ENCODE peak calls at places on chromosome X, in eight cellular contexts. T is sigmoid colon, Z is activated B cell treated with CpG ODN at 0.5 μM for 24 hours, X is fibroblast of villous mesenchyme, U is progenitor cell of endocrine pancreas, W is nephron progenitor cell, A is heart right ventricle, K is BJ. V is an unnamed sample.

GRCh38 chrX:41276661-41277506 is 57.1 kb upstream of the DDX3X start:
- DNase-seq in T (no peak), Z (no peak), X (no peak), U (no peak), W (peak), A (no peak), K (no peak), V (no peak)

GRCh38 chrX:135432881-135433521 is 11.3 kb downstream of the SMIM10L2A start:
- DNase-seq in T (no peak), Z (no peak), X (no peak), U (no peak), W (no peak), A (no peak), K (no peak), V (no peak)

GRCh38 chrX:13452283-13452682 is 117.1 kb upstream of the EGFL6 start:
- DNase-seq in T (no peak), Z (no peak), X (no peak), U (no peak), W (no peak), A (no peak), K (no peak), V (no peak)

GRCh38 chrX:44343412-44343942 is at the start of gene EFHC2:
- DNase-seq in T (peak), Z (peak), X (peak), U (peak), W (peak), A (peak), K (no peak), V (peak)

GRCh38 chrX:2829469-2830246 is 928 bp downstream of the GYG2 start:
- DNase-seq in T (no peak), Z (no peak), X (no peak), U (no peak), W (peak), A (no peak), K (no peak), V (no peak)

GRCh38 chrX:72105436-72105835 is 26.3 kb downstream of the RTL5 start:
- DNase-seq in T (no peak), Z (no peak), X (no peak), U (no peak), W (no peak), A (no peak), K (no peak), V (peak)

GRCh38 chrX:11509786-11510185 is 155.9 kb downstream of the ARHGAP6 start:
- DNase-seq in T (no peak), Z (no peak), X (peak), U (no peak), W (no peak), A (no peak), K (no peak), V (no peak)

GRCh38 chrX:39772057-39772832 is 325.5 kb downstream of the BCOR start:
- DNase-seq in T (no peak), Z (no peak), X (peak), U (no peak), W (peak), A (no peak), K (no peak), V (no peak)

GRCh38 chrX:21529771-21530170 is 128.4 kb downstream of the KLHL34 start:
- DNase-seq in T (no peak), Z (no peak), X (peak), U (no peak), W (no peak), A (no peak), K (no peak), V (no peak)

GRCh38 chrX:56233682-56234081 is 1.5 kb downstream of the KLF8 start:
- DNase-seq in T (peak), Z (peak), X (peak), U (no peak), W (peak), A (peak), K (peak), V (peak)

GRCh38 chrX:40773809-40774208 is 38.5 kb upstream of the MED14 start:
- DNase-seq in T (no peak), Z (no peak), X (peak), U (no peak), W (no peak), A (no peak), K (no peak), V (no peak)

GRCh38 chrX:130079824-130080406 is 30.4 kb downstream of the ELF4 start:
- DNase-seq in T (peak), Z (no peak), X (peak), U (no peak), W (peak), A (peak), K (peak), V (peak)

GRCh38 chrX:29665532-29665931 is 549.8 kb upstream of the MAGEB2 start:
- DNase-seq in T (no peak), Z (no peak), X (no peak), U (no peak), W (no peak), A (no peak), K (no peak), V (no peak)

GRCh38 chrX:137746289-137746688 is 180.4 kb downstream of the ZIC3 start:
- DNase-seq in T (no peak), Z (no peak), X (no peak), U (no peak), W (no peak), A (no peak), K (no peak), V (no peak)

GRCh38 chrX:17613979-17614572 is 123.2 kb upstream of the SCML1 start:
- DNase-seq in T (no peak), Z (no peak), X (peak), U (no peak), W (no peak), A (no peak), K (no peak), V (no peak)

GRCh38 chrX:1103360-1103759 is 109.1 kb downstream of the CRLF2 start:
- DNase-seq in T (no peak), Z (no peak), X (no peak), U (no peak), W (no peak), A (no peak), K (no peak), V (no peak)

GRCh38 chrX:7147978-7148824 is at the start of gene PUDP:
- DNase-seq in T (peak), Z (peak), X (peak), U (peak), W (peak), A (peak), K (no peak), V (peak)
- TF ChIP-seq CTCF in T (peak), Z (no peak), X (no peak), U (peak), W (no peak), A (peak), K (peak), V (peak)

GRCh38 chrX:85115252-85115651 is 111.6 kb downstream of the APOOL start:
- DNase-seq in T (no peak), Z (no peak), X (no peak), U (no peak), W (no peak), A (no peak), K (no peak), V (no peak)

GRCh38 chrX:85114776-85115175 is 111.1 kb downstream of the APOOL start:
- DNase-seq in T (no peak), Z (no peak), X (no peak), U (no peak), W (no peak), A (no peak), K (no peak), V (no peak)

GRCh38 chrX:85114171-85114570 is 110.5 kb downstream of the APOOL start:
- DNase-seq in T (no peak), Z (no peak), X (no peak), U (no peak), W (no peak), A (no peak), K (no peak), V (no peak)

GRCh38 chrX:85112270-85112669 is 108.6 kb downstream of the APOOL start:
- DNase-seq in T (no peak), Z (no peak), X (no peak), U (no peak), W (no peak), A (no peak), K (no peak), V (no peak)

GRCh38 chrX:85113746-85114145 is 110.1 kb downstream of the APOOL start:
- DNase-seq in T (no peak), Z (no peak), X (no peak), U (no peak), W (no peak), A (no peak), K (no peak), V (no peak)
- TF ChIP-seq CTCF in T (no peak), Z (no peak), X (no peak), U (no peak), W (no peak), A (no peak), K (no peak), V (no peak)

GRCh38 chrX:69038188-69038587 is 127.1 kb downstream of the PJA1 start:
- DNase-seq in T (no peak), Z (no peak), X (no peak), U (no peak), W (no peak), A (no peak), K (no peak), V (no peak)
- TF ChIP-seq CTCF in T (no peak), Z (no peak), X (no peak), U (no peak), W (no peak), A (no peak), K (no peak), V (no peak)

GRCh38 chrX:27399146-27399456 is 64.0 kb downstream of the PPP4R3C start:
- DNase-seq in T (no peak), Z (no peak), X (no peak), U (no peak), W (no peak), A (no peak), K (no peak), V (no peak)
- TF ChIP-seq CTCF in T (no peak), Z (no peak), X (no peak), U (no peak), W (no peak), A (no peak), K (no peak), V (no peak)

DNA sequence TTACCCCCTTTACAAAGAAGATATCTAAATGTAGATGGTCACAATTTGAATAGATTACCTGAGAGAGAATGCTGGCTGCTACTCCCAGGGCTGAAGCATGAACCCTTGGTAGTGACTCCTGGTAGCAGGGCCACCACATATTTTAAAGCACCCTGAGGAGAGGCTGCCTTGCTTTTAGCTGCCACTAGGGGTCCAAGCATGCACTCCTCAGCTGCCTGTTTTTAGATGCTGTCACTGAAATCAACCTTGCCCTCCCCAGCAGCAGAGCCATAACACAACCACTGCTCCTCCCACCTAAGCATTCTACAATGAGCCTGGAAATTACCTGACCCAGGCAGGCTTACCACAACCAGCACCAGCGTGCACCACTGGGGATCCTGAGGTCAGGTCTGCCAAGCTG is 850.9 kb downstream of the FAM133A start:
- DNase-seq in T (no peak), Z (no peak), X (no peak), U (no peak), W (no peak), A (no peak), K (no peak), V (no peak)
- TF ChIP-seq CTCF in T (no peak), Z (no peak), X (no peak), U (no peak), W (peak), A (no peak), K (no peak), V (no peak)

GRCh38 chrX:15929231-15929630 is 74.6 kb upstream of the AP1S2 start:
- DNase-seq in T (no peak), Z (no peak), X (no peak), U (no peak), W (no peak), A (no peak), K (no peak), V (no peak)
- TF ChIP-seq CTCF in T (no peak), Z (no peak), X (no peak), U (no peak), W (no peak), A (no peak), K (no peak), V (no peak)

GRCh38 chrX:115333446-115333845 is 43.9 kb downstream of the LUZP4 start:
- DNase-seq in T (no peak), Z (no peak), X (peak), U (no peak), W (no peak), A (no peak), K (no peak), V (no peak)

GRCh38 chrX:115337735-115338134 is 48.2 kb downstream of the LUZP4 start:
- DNase-seq in T (no peak), Z (no peak), X (peak), U (no peak), W (no peak), A (no peak), K (peak), V (no peak)

GRCh38 chrX:115330498-115331138 is 41.1 kb downstream of the LUZP4 start:
- DNase-seq in T (peak), Z (no peak), X (peak), U (peak), W (peak), A (no peak), K (no peak), V (peak)

GRCh38 chrX:115332832-115333231 is 43.3 kb downstream of the LUZP4 start:
- DNase-seq in T (no peak), Z (no peak), X (no peak), U (no peak), W (no peak), A (no peak), K (no peak), V (no peak)
- TF ChIP-seq CTCF in T (no peak), Z (no peak), X (no peak), U (no peak), W (no peak), A (no peak), K (no peak), V (no peak)

DNA sequence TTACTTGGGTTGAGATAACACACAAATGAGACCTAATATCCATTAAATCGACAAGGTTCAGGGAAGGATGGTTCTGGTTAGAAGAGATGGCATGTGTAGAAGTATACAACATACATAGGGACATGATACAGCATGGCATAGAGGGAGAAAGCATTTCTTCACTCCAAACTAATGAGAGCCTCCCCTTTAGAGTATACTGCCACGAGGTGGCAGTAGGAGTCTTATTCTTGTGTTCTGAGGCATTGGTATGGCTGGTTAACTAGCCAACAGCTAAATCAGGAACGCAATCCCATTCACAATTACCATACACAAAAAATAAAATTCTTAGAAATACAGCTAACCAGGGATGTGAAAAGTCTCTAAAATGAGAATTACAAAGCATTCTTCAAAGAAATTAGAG is 29.1 kb upstream of the TRO start:
- DNase-seq in T (no peak), Z (no peak), X (peak), U (no peak), W (peak), A (no peak), K (no peak), V (peak)
- TF ChIP-seq CTCF in T (no peak), Z (no peak), X (peak), U (peak), W (no peak), A (peak), K (peak), V (peak)